ENCODE peak calls at places on chromosomes 16 and 17, in seven cellular contexts. Q, R, D, W, S, M and V are unnamed samples.

GRCh38 chr17:79279320-79279719 is 204.7 kb downstream of the ENGASE start:
- DNase-seq in Q (no peak), R (no peak), D (no peak), W (no peak), S (no peak), M (no peak), V (no peak)

GRCh38 chr16:10888320-10888937 is 11.4 kb downstream of the CIITA start:
- DNase-seq in Q (no peak), R (no peak), D (no peak), W (no peak), S (no peak), M (no peak), V (no peak)

GRCh38 chr17:16953347-16953746 is 18.6 kb downstream of the TNFRSF13B start:
- DNase-seq in Q (no peak), R (no peak), D (no peak), W (no peak), S (no peak), M (no peak), V (no peak)

GRCh38 chr16:58086381-58087208 is 42.6 kb downstream of the CFAP20 start:
- DNase-seq in Q (no peak), R (no peak), D (no peak), W (no peak), S (no peak), M (no peak), V (no peak)

GRCh38 chr16:50309527-50310307 is 43.4 kb downstream of the ADCY7 start:
- DNase-seq in Q (no peak), R (peak; percentile 7), D (no peak), W (no peak), S (peak; percentile 24), M (peak; percentile 19), V (no peak)

GRCh38 chr16:53911506-53911905 is 207.6 kb downstream of the FTO start:
- DNase-seq in Q (no peak), R (no peak), D (no peak), W (no peak), S (no peak), M (no peak), V (no peak)

GRCh38 chr17:74987909-74988711 is 678 bp downstream of the CDR2L start:
- DNase-seq in Q (no peak), R (peak; percentile 64), D (no peak), W (peak; percentile 83), S (peak; percentile 74), M (peak; percentile 82), V (peak; percentile 56)

GRCh38 chr16:78740269-78740668 is 640.8 kb downstream of the WWOX start:
- DNase-seq in Q (no peak), R (no peak), D (no peak), W (no peak), S (no peak), M (no peak), V (no peak)

GRCh38 chr16:54266363-54266955 is 20.1 kb downstream of the IRX3 start:
- DNase-seq in Q (no peak), R (no peak), D (no peak), W (no peak), S (no peak), M (no peak), V (no peak)

GRCh38 chr17:76840443-76840767 is 27.8 kb upstream of the MGAT5B start:
- DNase-seq in Q (no peak), R (no peak), D (no peak), W (no peak), S (no peak), M (no peak), V (no peak)

GRCh38 chr17:38603786-38604478 is 1.8 kb downstream of the SRCIN1 start:
- DNase-seq in Q (no peak), R (no peak), D (no peak), W (no peak), S (no peak), M (no peak), V (no peak)

GRCh38 chr17:81251091-81251942 is 12.2 kb downstream of the NDUFAF8 start:
- DNase-seq in Q (no peak), R (no peak), D (no peak), W (no peak), S (no peak), M (no peak), V (no peak)

GRCh38 chr16:71474864-71475263 is 12.8 kb upstream of the ZNF23 start:
- DNase-seq in Q (no peak), R (no peak), D (peak; percentile 36), W (no peak), S (no peak), M (no peak), V (no peak)

GRCh38 chr17:51718945-51719344 is 439.6 kb downstream of the CA10 start:
- DNase-seq in Q (no peak), R (no peak), D (no peak), W (no peak), S (no peak), M (no peak), V (no peak)

GRCh38 chr17:19003966-19004600 is 481 bp downstream of the FAM83G start:
- DNase-seq in Q (peak; percentile 75), R (peak; percentile 48), D (peak; percentile 65), W (no peak), S (peak; percentile 59), M (peak; percentile 28), V (no peak)

GRCh38 chr16:25110392-25110947 is 1.1 kb upstream of the LCMT1 start:
- DNase-seq in Q (no peak), R (no peak), D (no peak), W (no peak), S (no peak), M (no peak), V (peak; percentile 43)

GRCh38 chr17:79033741-79034501 is 10.0 kb downstream of the C1QTNF1 start:
- DNase-seq in Q (no peak), R (no peak), D (no peak), W (peak; percentile 41), S (peak; percentile 60), M (peak; percentile 26), V (no peak)

GRCh38 chr17:50331085-50331791 is 14.7 kb upstream of the XYLT2 start:
- DNase-seq in Q (no peak), R (no peak), D (peak; percentile 73), W (no peak), S (no peak), M (peak; percentile 64), V (no peak)

GRCh38 chr17:21502301-21502700 is 126.1 kb downstream of the KCNJ12 start:
- DNase-seq in Q (no peak), R (no peak), D (no peak), W (no peak), S (no peak), M (no peak), V (no peak)

GRCh38 chr17:75891605-75892555 is 4.9 kb downstream of the TRIM65 start:
- DNase-seq in Q (no peak), R (no peak), D (no peak), W (no peak), S (peak; percentile 40), M (no peak), V (no peak)

GRCh38 chr17:21002309-21003006 is 40.4 kb downstream of the USP22 start:
- DNase-seq in Q (no peak), R (no peak), D (no peak), W (no peak), S (no peak), M (no peak), V (no peak)

GRCh38 chr16:27238591-27238990 is 30.0 kb downstream of the NSMCE1 start:
- DNase-seq in Q (no peak), R (no peak), D (no peak), W (no peak), S (no peak), M (peak; percentile 8), V (no peak)

GRCh38 chr17:28324776-28325175 is 5.8 kb downstream of the TMEM97 start:
- DNase-seq in Q (no peak), R (no peak), D (no peak), W (no peak), S (no peak), M (no peak), V (no peak)

GRCh38 chr17:45232514-45233422 is 11.1 kb downstream of the FMNL1 start:
- DNase-seq in Q (no peak), R (no peak), D (no peak), W (no peak), S (no peak), M (no peak), V (no peak)

GRCh38 chr17:80503031-80503430 is 26.6 kb upstream of the NPTX1 start:
- DNase-seq in Q (no peak), R (no peak), D (no peak), W (no peak), S (no peak), M (no peak), V (no peak)

GRCh38 chr17:73827627-73828241 is 183.5 kb upstream of the SDK2 start:
- DNase-seq in Q (no peak), R (no peak), D (no peak), W (peak; percentile 57), S (no peak), M (no peak), V (no peak)

GRCh38 chr17:77424585-77425344 is 284.0 kb downstream of the SEC14L1 start:
- DNase-seq in Q (no peak), R (peak; percentile 72), D (peak; percentile 58), W (no peak), S (peak; percentile 72), M (peak; percentile 98), V (no peak)

GRCh38 chr16:28261916-28262315 is 30.4 kb upstream of the SBK1 start:
- DNase-seq in Q (no peak), R (no peak), D (no peak), W (no peak), S (no peak), M (no peak), V (no peak)

GRCh38 chr16:84751241-84751640 is 51.4 kb downstream of the USP10 start:
- DNase-seq in Q (no peak), R (no peak), D (no peak), W (no peak), S (no peak), M (no peak), V (peak; percentile 45)

DNA sequence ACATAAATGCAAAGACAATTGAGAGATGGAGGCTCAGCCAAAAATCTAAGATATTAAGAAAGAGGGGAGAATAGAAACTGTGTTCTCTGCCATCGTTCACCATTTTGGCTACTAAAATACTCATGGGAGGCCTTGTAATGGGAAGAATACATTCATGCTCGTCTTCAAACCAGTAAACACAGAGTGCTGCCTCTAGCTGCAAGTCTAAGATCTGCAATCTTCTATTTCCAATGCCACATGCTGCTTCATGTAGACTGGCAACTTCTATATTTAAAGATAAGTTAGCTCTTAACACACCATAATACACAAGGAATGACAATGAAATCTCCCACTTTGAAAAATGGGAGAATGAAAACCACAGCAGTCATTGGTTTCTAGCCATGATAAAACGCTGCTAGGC is 387.3 kb downstream of the HS3ST3B1 start:
- DNase-seq in Q (no peak), R (no peak), D (no peak), W (no peak), S (no peak), M (no peak), V (no peak)
- TF ChIP-seq POLR2A in Q (no peak), R (no peak), D (no peak), W (no peak), S (no peak), M (no peak), V (no peak)

GRCh38 chr16:81629896-81630631 is 149.0 kb upstream of the PLCG2 start:
- DNase-seq in Q (no peak), R (no peak), D (no peak), W (no peak), S (no peak), M (no peak), V (no peak)
- TF ChIP-seq POLR2A in Q (no peak), R (no peak), D (no peak), W (no peak), S (no peak), M (no peak), V (no peak)

GRCh38 chr17:49193513-49194296 is 16.7 kb downstream of the GNGT2 start:
- DNase-seq in Q (peak; percentile 91), R (peak; percentile 33), D (peak; percentile 56), W (peak; percentile 43), S (peak; percentile 43), M (peak; percentile 62), V (peak; percentile 65)
- TF ChIP-seq POLR2A in Q (peak; percentile 34), R (no peak), D (no peak), W (peak; percentile 17), S (no peak), M (peak; percentile 30), V (peak; percentile 21)

GRCh38 chr17:59154721-59155438 is at the start of gene SKA2:
- DNase-seq in Q (peak; percentile 95), R (peak; percentile 97), D (peak; percentile 68), W (peak; percentile 97), S (peak; percentile 97), M (peak; percentile 98), V (peak; percentile 100)
- TF ChIP-seq POLR2A in Q (peak; percentile 36), R (peak; percentile 35), D (peak; percentile 51), W (peak; percentile 21), S (no peak), M (peak; percentile 61), V (peak; percentile 92)